ENCODE peak calls at places on chromosome 17, in six cellular contexts. One of them, this sample, is unnamed.

GRCh38 chr17:16872836-16873653 is 98.9 kb downstream of the TNFRSF13B start:
- DNase-seq in esophagus squamous epithelium: no peak
- DNase-seq in A549: peak
- DNase-seq in H54: peak
- DNase-seq in sigmoid colon: no peak
- DNase-seq in ovary: no peak
- DNase-seq in this sample: peak

GRCh38 chr17:49013311-49014205 is 16.4 kb downstream of the IGF2BP1 start:
- DNase-seq in esophagus squamous epithelium: no peak
- DNase-seq in A549: no peak
- DNase-seq in H54: no peak
- DNase-seq in sigmoid colon: no peak
- DNase-seq in ovary: no peak
- DNase-seq in this sample: no peak

GRCh38 chr17:67628580-67629013 is 89.1 kb upstream of the NOL11 start:
- DNase-seq in esophagus squamous epithelium: no peak
- DNase-seq in A549: no peak
- DNase-seq in H54: no peak
- DNase-seq in sigmoid colon: no peak
- DNase-seq in ovary: no peak
- DNase-seq in this sample: no peak

GRCh38 chr17:48241131-48241591 is 133.6 kb downstream of the SNX11 start:
- DNase-seq in esophagus squamous epithelium: no peak
- DNase-seq in A549: peak
- DNase-seq in H54: peak
- DNase-seq in sigmoid colon: peak
- DNase-seq in ovary: peak
- DNase-seq in this sample: peak

GRCh38 chr17:40340880-40341807 is 23.4 kb downstream of the GJD3 start:
- DNase-seq in esophagus squamous epithelium: peak
- DNase-seq in A549: peak
- DNase-seq in H54: peak
- DNase-seq in sigmoid colon: peak
- DNase-seq in ovary: peak
- DNase-seq in this sample: peak

GRCh38 chr17:82524540-82524939 is 5.0 kb downstream of the FOXK2 start:
- DNase-seq in esophagus squamous epithelium: no peak
- DNase-seq in A549: no peak
- DNase-seq in H54: no peak
- DNase-seq in sigmoid colon: no peak
- DNase-seq in ovary: no peak
- DNase-seq in this sample: no peak

GRCh38 chr17:40793800-40794199 is 6.0 kb downstream of the KRT28 start:
- DNase-seq in esophagus squamous epithelium: no peak
- DNase-seq in A549: no peak
- DNase-seq in H54: no peak
- DNase-seq in sigmoid colon: no peak
- DNase-seq in ovary: no peak
- DNase-seq in this sample: no peak

GRCh38 chr17:7889166-7889584 is 586 bp downstream of the CHD3 start:
- DNase-seq in esophagus squamous epithelium: peak
- DNase-seq in A549: peak
- DNase-seq in H54: peak
- DNase-seq in sigmoid colon: peak
- DNase-seq in ovary: peak
- DNase-seq in this sample: peak

GRCh38 chr17:65850486-65850885 is 289.0 kb upstream of the AXIN2 start:
- DNase-seq in esophagus squamous epithelium: no peak
- DNase-seq in A549: no peak
- DNase-seq in H54: peak
- DNase-seq in sigmoid colon: no peak
- DNase-seq in ovary: no peak
- DNase-seq in this sample: peak

GRCh38 chr17:57971572-57971971 is 16.4 kb upstream of the CUEDC1 start:
- DNase-seq in esophagus squamous epithelium: no peak
- DNase-seq in A549: no peak
- DNase-seq in H54: no peak
- DNase-seq in sigmoid colon: no peak
- DNase-seq in ovary: no peak
- DNase-seq in this sample: no peak

GRCh38 chr17:68301438-68301959 is 10.2 kb downstream of the ARSG start:
- DNase-seq in esophagus squamous epithelium: no peak
- DNase-seq in A549: no peak
- DNase-seq in H54: no peak
- DNase-seq in sigmoid colon: no peak
- DNase-seq in ovary: no peak
- DNase-seq in this sample: no peak

GRCh38 chr17:73412914-73413313 is 101.1 kb upstream of the CDC42EP4 start:
- DNase-seq in esophagus squamous epithelium: no peak
- DNase-seq in A549: no peak
- DNase-seq in H54: no peak
- DNase-seq in sigmoid colon: peak
- DNase-seq in ovary: no peak
- DNase-seq in this sample: no peak

GRCh38 chr17:42180922-42181850 is at the start of gene KCNH4:
- DNase-seq in esophagus squamous epithelium: no peak
- DNase-seq in A549: peak
- DNase-seq in H54: peak
- DNase-seq in sigmoid colon: peak
- DNase-seq in ovary: no peak
- DNase-seq in this sample: peak

GRCh38 chr17:57862410-57862989 is 12.7 kb upstream of the MRPS23 start:
- DNase-seq in esophagus squamous epithelium: no peak
- DNase-seq in A549: no peak
- DNase-seq in H54: no peak
- DNase-seq in sigmoid colon: no peak
- DNase-seq in ovary: no peak
- DNase-seq in this sample: no peak

GRCh38 chr17:72560303-72561247 is 439.8 kb downstream of the SOX9 start:
- DNase-seq in esophagus squamous epithelium: no peak
- DNase-seq in A549: peak
- DNase-seq in H54: peak
- DNase-seq in sigmoid colon: no peak
- DNase-seq in ovary: no peak
- DNase-seq in this sample: peak

GRCh38 chr17:83160443-83161297 is 81.3 kb downstream of the METRNL start:
- DNase-seq in esophagus squamous epithelium: no peak
- DNase-seq in A549: no peak
- DNase-seq in H54: no peak
- DNase-seq in sigmoid colon: peak
- DNase-seq in ovary: no peak
- DNase-seq in this sample: no peak

GRCh38 chr17:15309236-15309635 is 32.2 kb downstream of the TEKT3 start:
- DNase-seq in esophagus squamous epithelium: no peak
- DNase-seq in A549: no peak
- DNase-seq in H54: no peak
- DNase-seq in sigmoid colon: no peak
- DNase-seq in ovary: no peak
- DNase-seq in this sample: no peak

GRCh38 chr17:66809408-66809807 is 25.5 kb upstream of the CACNG5 start:
- DNase-seq in esophagus squamous epithelium: no peak
- DNase-seq in A549: no peak
- DNase-seq in H54: no peak
- DNase-seq in sigmoid colon: peak
- DNase-seq in ovary: no peak
- DNase-seq in this sample: no peak

GRCh38 chr17:60154616-60155426 is 5.0 kb downstream of the CA4 start:
- DNase-seq in esophagus squamous epithelium: no peak
- DNase-seq in A549: no peak
- DNase-seq in H54: no peak
- DNase-seq in sigmoid colon: no peak
- DNase-seq in ovary: no peak
- DNase-seq in this sample: no peak

GRCh38 chr17:39057807-39058206 is 90.6 kb upstream of the FBXO47 start:
- DNase-seq in esophagus squamous epithelium: no peak
- DNase-seq in A549: no peak
- DNase-seq in H54: no peak
- DNase-seq in sigmoid colon: no peak
- DNase-seq in ovary: no peak
- DNase-seq in this sample: no peak

GRCh38 chr17:27751622-27752490 is 48.5 kb downstream of the NOS2 start:
- DNase-seq in esophagus squamous epithelium: no peak
- DNase-seq in A549: no peak
- DNase-seq in H54: no peak
- DNase-seq in sigmoid colon: no peak
- DNase-seq in ovary: no peak
- DNase-seq in this sample: no peak

GRCh38 chr17:66240630-66241029 is 11.4 kb upstream of the APOH start:
- DNase-seq in esophagus squamous epithelium: no peak
- DNase-seq in A549: no peak
- DNase-seq in H54: peak
- DNase-seq in sigmoid colon: no peak
- DNase-seq in ovary: no peak
- DNase-seq in this sample: no peak

GRCh38 chr17:61414936-61415251 is 15.3 kb downstream of the TBX2 start:
- DNase-seq in esophagus squamous epithelium: no peak
- DNase-seq in A549: no peak
- DNase-seq in H54: no peak
- DNase-seq in sigmoid colon: no peak
- DNase-seq in ovary: no peak
- DNase-seq in this sample: no peak

GRCh38 chr17:37458805-37459204 is 30.9 kb upstream of the DUSP14 start:
- DNase-seq in esophagus squamous epithelium: no peak
- DNase-seq in A549: no peak
- DNase-seq in H54: peak
- DNase-seq in sigmoid colon: no peak
- DNase-seq in ovary: no peak
- DNase-seq in this sample: no peak

GRCh38 chr17:60396412-60396811 is 4.5 kb upstream of the USP32 start:
- DNase-seq in esophagus squamous epithelium: no peak
- DNase-seq in A549: no peak
- DNase-seq in H54: no peak
- DNase-seq in sigmoid colon: no peak
- DNase-seq in ovary: no peak
- DNase-seq in this sample: no peak

GRCh38 chr17:4852504-4853075 is 19.4 kb downstream of the MINK1 start:
- DNase-seq in esophagus squamous epithelium: no peak
- DNase-seq in A549: no peak
- DNase-seq in H54: no peak
- DNase-seq in sigmoid colon: no peak
- DNase-seq in ovary: no peak
- DNase-seq in this sample: no peak

GRCh38 chr17:14299261-14300093 is 1.4 kb upstream of the HS3ST3B1 start:
- DNase-seq in esophagus squamous epithelium: no peak
- DNase-seq in A549: peak
- DNase-seq in H54: no peak
- DNase-seq in sigmoid colon: peak
- DNase-seq in ovary: peak
- DNase-seq in this sample: no peak

DNA sequence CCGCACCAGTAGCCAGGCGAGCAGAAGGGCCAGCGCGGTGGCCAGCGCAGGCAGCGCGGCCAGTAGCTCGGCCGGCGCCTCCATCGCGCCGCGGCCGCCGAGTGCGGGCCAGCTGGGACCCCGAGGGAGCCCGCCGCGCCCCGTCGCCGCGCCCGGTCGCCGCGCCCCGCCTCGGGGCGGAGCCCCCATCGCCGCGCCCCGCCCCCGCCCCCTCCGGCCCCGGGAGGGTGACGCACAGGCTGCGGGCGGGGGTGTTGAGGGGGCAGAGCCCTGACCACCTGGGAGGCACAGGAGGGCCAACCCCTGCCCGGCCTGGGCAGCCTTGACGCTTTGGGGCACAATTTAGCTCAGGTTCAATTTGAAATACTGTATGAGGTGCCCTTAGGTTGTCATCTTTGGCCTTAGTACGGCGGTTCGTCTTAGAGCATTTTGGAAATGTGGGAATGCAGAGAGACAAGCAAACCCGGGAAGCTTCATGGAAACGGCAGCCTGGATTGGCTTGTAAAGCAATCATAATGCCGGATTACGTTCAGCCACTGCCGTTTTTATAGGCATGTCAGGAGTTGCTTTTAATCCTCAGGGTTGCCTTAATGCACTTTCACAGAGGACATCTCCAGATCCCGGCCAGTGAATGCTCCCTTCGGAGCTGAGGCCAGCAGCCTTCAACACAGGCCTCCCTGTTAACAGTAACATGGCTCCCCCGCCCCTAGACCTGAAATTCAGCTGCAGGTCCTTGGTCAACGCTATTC is at the start of gene MXRA7:
- DNase-seq in esophagus squamous epithelium: no peak
- DNase-seq in A549: peak
- DNase-seq in H54: peak
- DNase-seq in sigmoid colon: peak
- DNase-seq in ovary: peak
- DNase-seq in this sample: no peak
- TF ChIP-seq POLR2A in esophagus squamous epithelium: no peak
- TF ChIP-seq POLR2A in A549: peak
- TF ChIP-seq POLR2A in H54: peak
- TF ChIP-seq POLR2A in sigmoid colon: no peak
- TF ChIP-seq POLR2A in ovary: no peak
- TF ChIP-seq POLR2A in this sample: peak

GRCh38 chr17:45147581-45148182 is 593 bp upstream of the HEXIM1 start:
- DNase-seq in esophagus squamous epithelium: no peak
- DNase-seq in A549: peak
- DNase-seq in H54: no peak
- DNase-seq in sigmoid colon: peak
- DNase-seq in ovary: peak
- DNase-seq in this sample: peak
- TF ChIP-seq POLR2A in esophagus squamous epithelium: peak
- TF ChIP-seq POLR2A in A549: no peak
- TF ChIP-seq POLR2A in H54: peak
- TF ChIP-seq POLR2A in sigmoid colon: peak
- TF ChIP-seq POLR2A in ovary: peak
- TF ChIP-seq POLR2A in this sample: peak

DNA sequence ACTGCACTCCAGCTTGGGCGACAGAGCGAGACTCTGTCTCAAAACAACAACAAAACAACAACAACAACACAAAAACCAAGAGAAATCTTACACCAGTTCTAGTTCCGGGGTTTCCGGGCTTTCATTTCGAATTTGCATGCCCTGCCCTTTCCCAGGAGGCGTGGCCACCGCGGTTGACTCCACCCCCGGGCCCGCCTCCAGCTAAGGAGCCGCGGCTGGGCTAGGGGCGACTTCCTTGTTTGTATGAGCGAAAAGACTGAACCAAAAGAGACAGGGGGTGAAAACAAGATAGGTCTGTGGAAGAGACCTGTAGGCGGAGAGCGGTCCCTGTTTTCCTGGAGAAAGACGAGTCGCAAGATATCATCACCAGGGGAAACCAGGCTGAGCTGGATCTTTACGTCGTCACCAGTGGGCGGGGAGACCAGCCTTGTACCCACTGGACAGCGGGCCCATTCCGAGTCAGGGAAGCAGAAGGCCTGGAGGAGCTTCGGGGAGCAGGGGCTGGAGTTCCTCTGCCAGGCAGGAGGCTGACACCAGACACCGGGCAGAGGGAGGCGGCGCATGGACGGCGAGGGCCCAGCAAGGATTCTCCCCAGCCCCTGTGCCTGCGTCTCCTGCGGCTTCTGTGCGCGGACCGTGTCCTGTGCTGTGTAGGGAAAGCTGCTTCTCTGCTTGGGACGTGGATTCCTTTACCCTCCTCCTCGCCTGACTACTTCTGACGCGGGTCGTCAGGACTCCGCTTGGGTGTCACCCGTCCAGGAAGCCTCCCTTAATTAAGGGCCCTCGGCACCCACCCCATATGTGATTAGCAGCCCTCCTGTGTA is 10.4 kb upstream of the ARL4D start:
- DNase-seq in esophagus squamous epithelium: peak
- DNase-seq in A549: peak
- DNase-seq in H54: peak
- DNase-seq in sigmoid colon: peak
- DNase-seq in ovary: peak
- DNase-seq in this sample: peak
- TF ChIP-seq POLR2A in esophagus squamous epithelium: peak
- TF ChIP-seq POLR2A in A549: peak
- TF ChIP-seq POLR2A in H54: peak
- TF ChIP-seq POLR2A in sigmoid colon: peak
- TF ChIP-seq POLR2A in ovary: peak
- TF ChIP-seq POLR2A in this sample: peak

GRCh38 chr17:76038050-76038449 is 10.9 kb upstream of the EVPL start:
- DNase-seq in esophagus squamous epithelium: no peak
- DNase-seq in A549: no peak
- DNase-seq in H54: no peak
- DNase-seq in sigmoid colon: no peak
- DNase-seq in ovary: no peak
- DNase-seq in this sample: no peak
- TF ChIP-seq POLR2A in esophagus squamous epithelium: no peak
- TF ChIP-seq POLR2A in A549: no peak
- TF ChIP-seq POLR2A in H54: no peak
- TF ChIP-seq POLR2A in sigmoid colon: no peak
- TF ChIP-seq POLR2A in ovary: no peak
- TF ChIP-seq POLR2A in this sample: no peak

This sample was measured in HCT116.